ENCODE peak calls at places on chromosomes 12 and 14, in six cellular contexts. One of them, this sample, is unnamed.

GRCh38 chr12:131694116-131694838 is 16.6 kb upstream of the SFSWAP start:
- DNase-seq in GDM1: no peak
- DNase-seq in fibroblast of lung: no peak
- DNase-seq in GF-D8: no peak
- DNase-seq in WTC11: no peak
- DNase-seq in activated T-helper 1 cell treated with anti-CD3 and anti-CD28 coated beads, Interleukin-12 subunit alpha, Interleukin-12 subunit beta, Interleukin-2, Interleukin-4 antibody, amounts not matched to agents 30 ng/mL and 10 ng/mL and 1 ng/mL, durations not matched to agents 14 hours and 24 hours and 36 hours: no peak
- DNase-seq in this sample: no peak

GRCh38 chr12:49282302-49282701 is 12.6 kb upstream of the PRPH start:
- DNase-seq in WTC11: no peak
- DNase-seq in fibroblast of lung: no peak
- DNase-seq in GF-D8: no peak
- DNase-seq in GDM1: no peak
- DNase-seq in activated T-helper 1 cell treated with anti-CD3 and anti-CD28 coated beads, Interleukin-12 subunit alpha, Interleukin-12 subunit beta, Interleukin-2, Interleukin-4 antibody, amounts not matched to agents 30 ng/mL and 10 ng/mL and 1 ng/mL, durations not matched to agents 14 hours and 24 hours and 36 hours: no peak
- DNase-seq in this sample: no peak

GRCh38 chr14:101496779-101497420 is 64.4 kb upstream of the DIO3 start:
- DNase-seq in GDM1: no peak
- DNase-seq in fibroblast of lung: no peak
- DNase-seq in GF-D8: no peak
- DNase-seq in WTC11: no peak
- DNase-seq in activated T-helper 1 cell treated with anti-CD3 and anti-CD28 coated beads, Interleukin-12 subunit alpha, Interleukin-12 subunit beta, Interleukin-2, Interleukin-4 antibody, amounts not matched to agents 30 ng/mL and 10 ng/mL and 1 ng/mL, durations not matched to agents 14 hours and 24 hours and 36 hours: no peak
- DNase-seq in this sample: no peak

GRCh38 chr12:2273288-2273687 is 220.5 kb downstream of the CACNA1C start:
- DNase-seq in activated T-helper 1 cell treated with anti-CD3 and anti-CD28 coated beads, Interleukin-12 subunit alpha, Interleukin-12 subunit beta, Interleukin-2, Interleukin-4 antibody, amounts not matched to agents 30 ng/mL and 10 ng/mL and 1 ng/mL, durations not matched to agents 14 hours and 24 hours and 36 hours: no peak
- DNase-seq in fibroblast of lung: peak; percentile 70
- DNase-seq in GDM1: no peak
- DNase-seq in GF-D8: no peak
- DNase-seq in WTC11: no peak
- DNase-seq in this sample: no peak

GRCh38 chr14:100529561-100530031 is 57.6 kb downstream of the BEGAIN start:
- DNase-seq in GDM1: no peak
- DNase-seq in activated T-helper 1 cell treated with anti-CD3 and anti-CD28 coated beads, Interleukin-12 subunit alpha, Interleukin-12 subunit beta, Interleukin-2, Interleukin-4 antibody, amounts not matched to agents 30 ng/mL and 10 ng/mL and 1 ng/mL, durations not matched to agents 14 hours and 24 hours and 36 hours: no peak
- DNase-seq in fibroblast of lung: no peak
- DNase-seq in WTC11: peak; percentile 11
- DNase-seq in GF-D8: no peak
- DNase-seq in this sample: no peak

GRCh38 chr12:13193403-13194100 is 3.0 kb upstream of the EMP1 start:
- DNase-seq in GDM1: no peak
- DNase-seq in GF-D8: no peak
- DNase-seq in activated T-helper 1 cell treated with anti-CD3 and anti-CD28 coated beads, Interleukin-12 subunit alpha, Interleukin-12 subunit beta, Interleukin-2, Interleukin-4 antibody, amounts not matched to agents 30 ng/mL and 10 ng/mL and 1 ng/mL, durations not matched to agents 14 hours and 24 hours and 36 hours: no peak
- DNase-seq in fibroblast of lung: no peak
- DNase-seq in WTC11: no peak
- DNase-seq in this sample: no peak

GRCh38 chr12:57462307-57463253 is 3.0 kb downstream of the GLI1 start:
- DNase-seq in WTC11: peak; percentile 96
- DNase-seq in fibroblast of lung: peak; percentile 83
- DNase-seq in GF-D8: peak; percentile 68
- DNase-seq in activated T-helper 1 cell treated with anti-CD3 and anti-CD28 coated beads, Interleukin-12 subunit alpha, Interleukin-12 subunit beta, Interleukin-2, Interleukin-4 antibody, amounts not matched to agents 30 ng/mL and 10 ng/mL and 1 ng/mL, durations not matched to agents 14 hours and 24 hours and 36 hours: peak; percentile 85
- DNase-seq in GDM1: peak; percentile 81
- DNase-seq in this sample: peak; percentile 73

GRCh38 chr14:35161231-35161630 is 38.9 kb downstream of the PRORP start:
- DNase-seq in activated T-helper 1 cell treated with anti-CD3 and anti-CD28 coated beads, Interleukin-12 subunit alpha, Interleukin-12 subunit beta, Interleukin-2, Interleukin-4 antibody, amounts not matched to agents 30 ng/mL and 10 ng/mL and 1 ng/mL, durations not matched to agents 14 hours and 24 hours and 36 hours: peak; percentile 44
- DNase-seq in GDM1: no peak
- DNase-seq in GF-D8: no peak
- DNase-seq in fibroblast of lung: no peak
- DNase-seq in WTC11: no peak
- DNase-seq in this sample: no peak

GRCh38 chr12:10065241-10065640 is 33.5 kb downstream of the CLEC1A start:
- DNase-seq in activated T-helper 1 cell treated with anti-CD3 and anti-CD28 coated beads, Interleukin-12 subunit alpha, Interleukin-12 subunit beta, Interleukin-2, Interleukin-4 antibody, amounts not matched to agents 30 ng/mL and 10 ng/mL and 1 ng/mL, durations not matched to agents 14 hours and 24 hours and 36 hours: no peak
- DNase-seq in GF-D8: no peak
- DNase-seq in WTC11: no peak
- DNase-seq in fibroblast of lung: no peak
- DNase-seq in GDM1: no peak
- DNase-seq in this sample: no peak

GRCh38 chr14:101082436-101083384 is 179.2 kb upstream of the RTL1 start:
- DNase-seq in fibroblast of lung: no peak
- DNase-seq in GF-D8: no peak
- DNase-seq in WTC11: no peak
- DNase-seq in activated T-helper 1 cell treated with anti-CD3 and anti-CD28 coated beads, Interleukin-12 subunit alpha, Interleukin-12 subunit beta, Interleukin-2, Interleukin-4 antibody, amounts not matched to agents 30 ng/mL and 10 ng/mL and 1 ng/mL, durations not matched to agents 14 hours and 24 hours and 36 hours: no peak
- DNase-seq in GDM1: no peak
- DNase-seq in this sample: no peak

This sample was measured in NCI-H1105.